ENCODE peak calls at places on chromosomes 7 and 10, in four cellular contexts. W, B, G and Z are unnamed samples.

GRCh38 chr10:6101181-6101580 is 12.3 kb downstream of the RBM17 start:
- DNase-seq in W (no peak), B (no peak), G (no peak), Z (no peak)

GRCh38 chr7:29346574-29346973 is 152.0 kb downstream of the CHN2 start:
- DNase-seq in W (no peak), B (no peak), G (no peak), Z (no peak)

GRCh38 chr7:66631471-66631870 is 2.8 kb downstream of the KCTD7 start:
- DNase-seq in W (no peak), B (no peak), G (no peak), Z (no peak)

GRCh38 chr10:92848441-92849233 is at the start of gene EXOC6:
- DNase-seq in W (peak), B (peak), G (peak), Z (peak)

GRCh38 chr10:101718681-101719275 is 23.8 kb upstream of the FBXW4 start:
- DNase-seq in W (no peak), B (no peak), G (no peak), Z (no peak)

GRCh38 chr10:129277804-129278203 is 189.2 kb upstream of the MGMT start:
- DNase-seq in W (no peak), B (no peak), G (no peak), Z (no peak)

GRCh38 chr7:47501406-47501805 is 80.5 kb downstream of the TNS3 start:
- DNase-seq in W (no peak), B (no peak), G (no peak), Z (no peak)

GRCh38 chr7:88835147-88835728 is 39.7 kb upstream of the TEX47 start:
- DNase-seq in W (no peak), B (no peak), G (peak), Z (peak)

GRCh38 chr10:24857001-24857695 is 95.3 kb downstream of the PRTFDC1 start:
- DNase-seq in W (no peak), B (no peak), G (no peak), Z (no peak)

GRCh38 chr10:103589074-103589630 is 95.6 kb downstream of the NEURL1 start:
- DNase-seq in W (no peak), B (no peak), G (no peak), Z (no peak)

DNA sequence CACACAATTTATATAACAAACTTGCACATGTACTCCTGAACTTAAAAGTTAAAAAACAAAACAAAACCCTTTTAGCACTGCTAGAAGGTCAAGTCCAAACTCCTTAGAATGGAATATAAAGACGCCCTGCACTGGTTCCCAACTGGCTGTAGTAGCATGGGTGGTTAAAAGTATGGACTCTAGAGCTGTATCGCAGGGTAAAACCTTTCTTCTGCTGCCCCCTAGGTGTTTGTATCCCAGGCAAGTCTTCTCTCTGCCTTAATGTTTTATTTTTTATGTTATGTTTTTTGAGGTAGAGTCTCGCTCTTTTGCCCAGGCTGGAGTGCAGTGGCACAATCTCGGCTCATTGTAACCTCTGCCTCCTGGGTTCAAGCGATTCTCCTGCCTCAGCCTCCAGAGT is 35.2 kb downstream of the LSMEM1 start:
- DNase-seq in W (no peak), B (no peak), G (no peak), Z (peak)
- TF ChIP-seq CTCF in W (no peak), B (no peak), G (no peak), Z (peak)

GRCh38 chr10:130742936-130743675 is 568.4 kb downstream of the TCERG1L start:
- DNase-seq in W (no peak), B (peak), G (no peak), Z (no peak)
- TF ChIP-seq NR3C1 in W (no peak), B (no peak), G (no peak), Z (no peak)

DNA sequence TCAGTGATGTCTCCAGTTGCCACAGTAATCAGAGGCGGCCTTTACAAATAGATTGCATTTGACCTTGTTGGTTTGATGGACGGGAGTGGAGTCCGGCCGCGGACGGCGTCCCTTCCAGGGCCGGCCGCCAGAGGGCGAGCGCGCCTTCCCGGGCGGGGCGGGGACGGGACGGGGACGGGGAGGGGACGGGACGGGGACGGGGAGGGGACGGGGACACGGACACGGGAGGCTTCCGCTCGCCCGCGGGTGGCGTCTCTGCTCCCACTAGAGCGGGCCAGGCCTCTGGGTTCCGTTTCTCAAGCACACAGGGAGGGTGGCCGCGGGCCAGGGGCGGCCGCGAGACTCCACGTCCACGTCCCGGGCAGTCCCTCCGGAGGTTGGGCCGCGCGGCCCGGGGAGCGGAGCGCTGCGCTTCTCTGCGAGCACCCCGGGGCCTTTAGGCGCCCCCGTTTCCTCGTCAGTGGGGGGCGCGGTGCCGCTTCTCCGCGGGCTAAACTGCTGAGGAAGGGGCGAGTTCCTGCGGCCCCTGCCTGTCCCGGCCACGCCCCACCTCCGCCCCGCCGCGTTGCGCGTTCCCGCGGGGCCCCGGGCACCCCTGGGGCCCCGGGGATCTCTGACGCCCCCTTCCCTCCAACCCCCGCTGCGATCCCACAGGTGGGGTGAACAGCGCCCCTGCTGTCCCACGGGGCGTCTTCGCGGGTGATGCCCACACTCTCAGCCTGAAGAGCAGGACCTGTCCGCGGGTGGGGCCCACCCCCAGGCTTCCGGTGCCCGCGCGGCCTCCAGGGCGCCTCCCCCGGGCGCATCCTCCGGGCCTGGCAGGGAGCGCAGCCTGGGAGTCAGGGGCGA is 84.2 kb upstream of the MKI67 start:
- DNase-seq in W (peak), B (peak), G (peak), Z (peak)
- TF ChIP-seq CTCF in W (peak), B (peak), G (peak), Z (peak)

DNA sequence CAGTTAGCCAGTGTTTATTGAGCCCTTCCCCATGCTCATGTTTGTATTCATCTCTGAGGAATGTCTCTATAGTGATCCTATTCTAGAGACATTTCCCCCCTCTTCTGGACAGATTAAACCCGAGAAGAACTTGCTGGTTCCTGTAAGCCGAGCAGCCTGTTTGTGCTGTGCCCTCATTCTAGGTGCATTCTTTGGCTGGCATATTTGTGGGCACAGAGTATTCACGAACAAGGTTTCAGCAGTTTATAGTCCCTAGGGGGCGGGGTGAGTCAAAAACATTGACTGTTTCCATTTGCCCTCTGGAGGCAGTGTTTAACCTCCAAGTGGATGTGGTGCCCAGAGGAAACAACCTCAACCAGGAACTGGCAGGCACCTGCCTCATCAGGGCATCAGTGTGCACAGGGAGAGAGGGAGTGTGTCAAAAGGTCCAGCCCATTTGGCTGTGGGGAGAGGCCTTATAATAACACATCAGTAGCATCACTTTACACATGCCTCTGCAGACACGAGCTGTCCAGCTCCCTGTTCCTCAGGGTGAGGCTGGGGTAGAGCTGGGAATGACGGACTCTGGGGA is 273.3 kb upstream of the LRGUK start:
- DNase-seq in W (peak), B (peak), G (peak), Z (peak)
- TF ChIP-seq NR3C1 in W (no peak), B (no peak), G (no peak), Z (no peak)

GRCh38 chr10:14380746-14381145 is 50.0 kb upstream of the FRMD4A start:
- DNase-seq in W (no peak), B (no peak), G (no peak), Z (no peak)

GRCh38 chr10:14383266-14383665 is 52.5 kb upstream of the FRMD4A start:
- DNase-seq in W (no peak), B (no peak), G (no peak), Z (no peak)

GRCh38 chr10:14381475-14381874 is 50.8 kb upstream of the FRMD4A start:
- DNase-seq in W (no peak), B (no peak), G (no peak), Z (no peak)

GRCh38 chr10:14382531-14382930 is 51.8 kb upstream of the FRMD4A start:
- DNase-seq in W (no peak), B (no peak), G (no peak), Z (no peak)

GRCh38 chr10:14382022-14382421 is 51.3 kb upstream of the FRMD4A start:
- DNase-seq in W (no peak), B (no peak), G (no peak), Z (no peak)
- TF ChIP-seq CTCF in W (no peak), B (no peak), G (no peak), Z (no peak)

GRCh38 chr10:114551310-114551972 is 106.6 kb downstream of the ABLIM1 start:
- DNase-seq in W (no peak), B (no peak), G (no peak), Z (no peak)
- TF ChIP-seq NR3C1 in W (no peak), B (no peak), G (no peak), Z (no peak)

DNA sequence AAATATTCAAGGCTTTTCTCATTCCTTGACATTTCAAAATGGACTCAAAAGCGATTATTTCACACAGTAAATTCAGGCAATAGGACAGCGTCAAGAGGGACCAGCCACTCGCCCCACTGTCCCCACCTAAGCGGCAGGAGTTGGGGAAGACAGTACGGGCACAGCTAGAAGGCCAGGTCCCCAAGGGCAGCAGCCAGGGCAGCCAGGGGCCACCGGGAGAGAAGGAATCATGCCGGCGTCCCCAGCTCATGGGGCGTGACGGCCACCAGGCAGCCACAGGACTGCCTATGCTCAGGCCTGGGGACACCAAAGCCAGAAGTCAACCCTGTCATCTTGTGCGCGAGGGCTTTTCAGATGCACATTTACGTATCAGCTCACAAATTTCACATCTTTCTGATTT is 225.7 kb upstream of the PPP2R2D start:
- DNase-seq in W (no peak), B (peak), G (no peak), Z (no peak)
- TF ChIP-seq CTCF in W (no peak), B (no peak), G (no peak), Z (no peak)

GRCh38 chr7:114048386-114049235 is 129.8 kb upstream of the PPP1R3A start:
- DNase-seq in W (peak), B (no peak), G (peak), Z (no peak)
- TF ChIP-seq NR3C1 in W (no peak), B (no peak), G (no peak), Z (no peak)